ENCODE peak calls at places on chromosomes 13 and 19, in six cellular contexts. X is Peyer's patch, Q is neural progenitor cell, J is RWPE2, F is fibroblast of the aortic adventitia, E is gastrocnemius medialis. Y is an unnamed sample.

GRCh38 chr13:50081106-50081898 is 66.1 kb downstream of the KCNRG start:
- DNase-seq in X (peak), Q (peak), J (no peak), F (no peak), E (peak), Y (peak)

GRCh38 chr19:3098515-3099346 is 4.6 kb downstream of the GNA11 start:
- DNase-seq in X (peak), Q (no peak), J (no peak), F (peak), E (peak), Y (no peak)

GRCh38 chr19:49097453-49098288 is 12.4 kb downstream of the SNRNP70 start:
- DNase-seq in X (peak), Q (peak), J (no peak), F (peak), E (peak), Y (peak)

GRCh38 chr13:40503966-40504591 is 162.4 kb downstream of the FOXO1 start:
- DNase-seq in X (no peak), Q (no peak), J (no peak), F (peak), E (no peak), Y (peak)

GRCh38 chr13:37647038-37647650 is 48.6 kb upstream of the POSTN start:
- DNase-seq in X (no peak), Q (peak), J (no peak), F (no peak), E (no peak), Y (no peak)

GRCh38 chr13:34002141-34002540 is 184.2 kb downstream of the RFC3 start:
- DNase-seq in X (no peak), Q (no peak), J (no peak), F (no peak), E (no peak), Y (peak)

GRCh38 chr19:14033946-14034345 is 2.4 kb downstream of the IL27RA start:
- DNase-seq in X (no peak), Q (no peak), J (no peak), F (no peak), E (no peak), Y (peak)

GRCh38 chr13:110841846-110842245 is 73.0 kb downstream of the ANKRD10 start:
- DNase-seq in X (no peak), Q (no peak), J (no peak), F (no peak), E (no peak), Y (peak)

GRCh38 chr13:106033634-106034033 is 501.8 kb downstream of the EFNB2 start:
- DNase-seq in X (no peak), Q (no peak), J (no peak), F (peak), E (no peak), Y (peak)

GRCh38 chr19:55616395-55616875 is 7.9 kb downstream of the ZNF784 start:
- DNase-seq in X (no peak), Q (no peak), J (no peak), F (no peak), E (no peak), Y (no peak)

GRCh38 chr13:40228981-40229380 is 437.5 kb downstream of the FOXO1 start:
- DNase-seq in X (no peak), Q (no peak), J (no peak), F (no peak), E (no peak), Y (no peak)

GRCh38 chr13:114053026-114053425 is 79.2 kb upstream of the C13orf46 start:
- DNase-seq in X (no peak), Q (no peak), J (no peak), F (peak), E (no peak), Y (no peak)

GRCh38 chr13:34128661-34129060 is 310.7 kb downstream of the RFC3 start:
- DNase-seq in X (no peak), Q (no peak), J (no peak), F (no peak), E (no peak), Y (no peak)

GRCh38 chr19:52369463-52370340 is at the start of gene ZNF880:
- DNase-seq in X (peak), Q (peak), J (peak), F (peak), E (peak), Y (peak)
- TF ChIP-seq CTCF in X (peak), Q (no peak), J (no peak), F (no peak), E (no peak), Y (peak)

DNA sequence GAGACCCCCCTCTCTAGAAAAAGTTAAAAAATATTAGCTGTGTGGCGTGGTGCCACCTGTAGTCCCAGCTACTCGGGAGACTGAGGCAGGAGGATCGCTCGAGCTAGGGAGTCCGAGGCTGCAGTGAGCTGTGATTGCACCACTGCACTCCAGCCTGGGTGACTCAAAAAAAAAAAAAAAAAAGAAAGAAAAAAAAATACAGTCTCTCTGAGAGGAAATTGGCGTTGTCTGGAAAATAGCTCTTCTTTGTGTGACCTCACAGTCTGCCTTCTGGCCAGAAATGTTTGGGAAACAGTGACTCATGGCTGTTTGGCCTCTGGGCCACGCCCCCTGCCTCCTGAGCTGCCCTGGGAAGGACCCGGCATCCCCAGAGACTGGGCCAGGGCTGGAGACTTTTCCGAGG is 10.7 kb downstream of the MARCHF2 start:
- DNase-seq in X (peak), Q (no peak), J (peak), F (peak), E (peak), Y (peak)
- H3K4me3 ChIP-seq in X (no peak), Q (no peak), J (no peak), F (peak), E (no peak), Y (no peak)

GRCh38 chr13:86085890-86086289 is 286.7 kb upstream of the SLITRK6 start:
- DNase-seq in X (no peak), Q (no peak), J (no peak), F (no peak), E (no peak), Y (peak)
- TF ChIP-seq CTCF in X (no peak), Q (peak), J (peak), F (no peak), E (no peak), Y (peak)

DNA sequence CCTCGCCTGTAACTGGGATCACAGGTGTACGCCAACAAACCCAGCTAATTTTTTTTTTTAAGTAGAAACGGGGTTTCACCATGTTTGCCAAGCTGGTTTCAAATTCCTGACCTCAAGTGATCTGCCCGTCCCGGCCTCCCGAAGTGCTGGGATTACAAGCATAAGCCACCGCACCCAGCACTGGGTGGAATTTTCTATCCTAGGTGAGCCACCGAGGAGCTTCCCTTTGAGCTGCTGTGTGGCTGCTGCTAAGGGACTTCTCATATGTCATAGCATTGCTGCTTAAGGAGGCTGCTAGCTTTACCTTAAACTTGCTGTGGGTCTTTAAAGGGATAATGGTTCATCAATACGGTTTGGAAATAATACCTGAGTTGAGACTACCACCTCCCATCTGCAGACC is 2.9 kb upstream of the AMER2 start:
- DNase-seq in X (no peak), Q (no peak), J (no peak), F (no peak), E (no peak), Y (no peak)
- H3K4me3 ChIP-seq in X (no peak), Q (no peak), J (no peak), F (no peak), E (no peak), Y (no peak)

GRCh38 chr13:35789335-35790166 is 313.1 kb upstream of the MAB21L1 start:
- DNase-seq in X (no peak), Q (peak), J (no peak), F (peak), E (no peak), Y (peak)
- TF ChIP-seq CTCF in X (peak), Q (peak), J (peak), F (peak), E (no peak), Y (peak)

Y was measured in epithelial cell of esophagus.